ENCODE peak calls at places on chromosomes 1 and 21, in seven cellular contexts. O, Y, J, K, I, E and Q are unnamed samples.

GRCh38 chr1:11934295-11935039 is at the start of gene PLOD1:
- DNase-seq in O (peak; percentile 96), Y (peak; percentile 73), J (peak; percentile 89), K (peak; percentile 94), I (peak; percentile 83), E (peak; percentile 95), Q (peak; percentile 90)

GRCh38 chr21:41931041-41931451 is 22.8 kb downstream of the C2CD2 start:
- DNase-seq in O (no peak), Y (no peak), J (no peak), K (no peak), I (no peak), E (no peak), Q (no peak)

GRCh38 chr1:40711465-40712404 is 20.2 kb downstream of the NFYC start:
- DNase-seq in O (peak; percentile 16), Y (no peak), J (peak; percentile 81), K (peak; percentile 70), I (no peak), E (no peak), Q (peak; percentile 59)

GRCh38 chr1:225201447-225201846 is 226.4 kb downstream of the LBR start:
- DNase-seq in O (no peak), Y (no peak), J (no peak), K (no peak), I (no peak), E (no peak), Q (no peak)

GRCh38 chr1:232682248-232682647 is 52.3 kb upstream of the SIPA1L2 start:
- DNase-seq in O (no peak), Y (no peak), J (no peak), K (no peak), I (no peak), E (no peak), Q (peak; percentile 54)

GRCh38 chr1:23394176-23394575 is 24.5 kb upstream of the ZNF436 start:
- DNase-seq in O (peak; percentile 47), Y (peak; percentile 61), J (peak; percentile 82), K (peak; percentile 73), I (no peak), E (no peak), Q (peak; percentile 54)

GRCh38 chr1:179753061-179753460 is 10.0 kb downstream of the FAM163A start:
- DNase-seq in O (no peak), Y (no peak), J (peak; percentile 26), K (peak; percentile 6), I (no peak), E (no peak), Q (no peak)

GRCh38 chr1:202835548-202836072 is 24.9 kb downstream of the PCAT6 start:
- DNase-seq in O (no peak), Y (peak; percentile 8), J (no peak), K (peak; percentile 14), I (no peak), E (peak; percentile 55), Q (no peak)

GRCh38 chr1:172498858-172499257 is 34.1 kb upstream of the SUCO start:
- DNase-seq in O (no peak), Y (peak; percentile 30), J (no peak), K (no peak), I (no peak), E (no peak), Q (no peak)

GRCh38 chr1:111030590-111030989 is 66.9 kb upstream of the LRIF1 start:
- DNase-seq in O (peak; percentile 57), Y (peak; percentile 34), J (peak; percentile 80), K (peak; percentile 70), I (peak; percentile 46), E (peak; percentile 50), Q (peak; percentile 54)

GRCh38 chr1:203590559-203590958 is 36.1 kb upstream of the ATP2B4 start:
- DNase-seq in O (peak; percentile 39), Y (no peak), J (peak; percentile 43), K (no peak), I (no peak), E (no peak), Q (peak; percentile 59)

GRCh38 chr1:171343727-171344472 is 29.9 kb downstream of the FMO4 start:
- DNase-seq in O (no peak), Y (no peak), J (no peak), K (no peak), I (no peak), E (no peak), Q (no peak)

GRCh38 chr1:84776639-84777038 is 86.4 kb upstream of the SSX2IP start:
- DNase-seq in O (no peak), Y (no peak), J (peak; percentile 43), K (no peak), I (no peak), E (no peak), Q (peak; percentile 76)

GRCh38 chr1:8354038-8354437 is 36.1 kb downstream of the SLC45A1 start:
- DNase-seq in O (no peak), Y (no peak), J (no peak), K (no peak), I (no peak), E (no peak), Q (no peak)

GRCh38 chr1:203179328-203180009 is 3.8 kb upstream of the MYBPH start:
- DNase-seq in O (no peak), Y (no peak), J (no peak), K (no peak), I (no peak), E (no peak), Q (no peak)

GRCh38 chr1:7335224-7335879 is 435.7 kb upstream of the VAMP3 start:
- DNase-seq in O (no peak), Y (no peak), J (no peak), K (no peak), I (no peak), E (no peak), Q (peak; percentile 38)

GRCh38 chr1:18661404-18662285 is 31.0 kb downstream of the PAX7 start:
- DNase-seq in O (no peak), Y (no peak), J (no peak), K (no peak), I (no peak), E (no peak), Q (no peak)

GRCh38 chr1:232675267-232675666 is 45.3 kb upstream of the SIPA1L2 start:
- DNase-seq in O (no peak), Y (no peak), J (no peak), K (no peak), I (no peak), E (no peak), Q (no peak)